ENCODE peak calls at places on chromosomes 13 and 19, in six cellular contexts. P is tibial nerve; W is foreskin fibroblast; N is fibroblast of mammary gland; I is AG04450; H is naive thymus-derived CD4-positive, alpha-beta T cell. J is an unnamed sample.

GRCh38 chr19:56476671-56477428 is at the start of gene ZNF667:
- DNase-seq in I (no peak), H (peak), N (peak), P (no peak), W (peak), J (peak)

GRCh38 chr19:33388817-33389573 is 15.5 kb downstream of the CEBPG start:
- DNase-seq in H (no peak), P (no peak), I (no peak), N (peak), W (peak), J (no peak)

GRCh38 chr13:44191103-44191502 is 182.5 kb upstream of the SERP2 start:
- DNase-seq in P (no peak), I (no peak), W (no peak), N (no peak), H (no peak), J (no peak)

GRCh38 chr13:97179501-97179900 is 42.6 kb upstream of the MBNL2 start:
- DNase-seq in P (no peak), I (no peak), W (no peak), N (no peak), H (no peak), J (peak)

GRCh38 chr19:10467104-10467706 is 36.0 kb downstream of the KEAP1 start:
- DNase-seq in W (no peak), I (no peak), P (no peak), N (no peak), H (no peak), J (no peak)

GRCh38 chr13:44116562-44117315 is 237.0 kb downstream of the LACC1 start:
- DNase-seq in N (no peak), P (no peak), W (peak), H (peak), I (no peak), J (no peak)

GRCh38 chr13:105165449-105166125 is 1369.9 kb downstream of the EFNB2 start:
- DNase-seq in H (no peak), I (no peak), N (no peak), W (no peak), P (no peak), J (no peak)

GRCh38 chr13:43003729-43004128 is 11.7 kb upstream of the EPSTI1 start:
- DNase-seq in N (no peak), H (no peak), I (no peak), P (no peak), W (no peak), J (peak)

GRCh38 chr19:46678110-46678732 is 17.2 kb upstream of the DACT3 start:
- DNase-seq in I (no peak), P (no peak), H (peak), W (peak), N (no peak), J (peak)

GRCh38 chr13:26984337-26984736 is 187.3 kb downstream of the USP12 start:
- DNase-seq in P (no peak), I (no peak), W (no peak), H (no peak), N (no peak), J (no peak)

GRCh38 chr19:50500060-50500752 is 10.8 kb downstream of the JOSD2 start:
- DNase-seq in I (no peak), W (no peak), N (no peak), P (no peak), H (no peak), J (no peak)

GRCh38 chr19:18609717-18610051 is 3.0 kb upstream of the TMEM59L start:
- DNase-seq in W (no peak), N (no peak), I (no peak), H (no peak), P (no peak), J (no peak)

GRCh38 chr19:18611327-18612050 is 1.2 kb upstream of the TMEM59L start:
- DNase-seq in N (no peak), W (no peak), I (no peak), H (no peak), P (no peak), J (no peak)

GRCh38 chr19:18608805-18609716 is 2.5 kb upstream of the CRLF1 start:
- DNase-seq in H (no peak), P (no peak), I (no peak), N (no peak), W (no peak), J (no peak)

GRCh38 chr19:18610556-18611326 is 1.9 kb upstream of the TMEM59L start:
- DNase-seq in I (no peak), H (no peak), P (no peak), W (no peak), N (no peak), J (no peak)

DNA sequence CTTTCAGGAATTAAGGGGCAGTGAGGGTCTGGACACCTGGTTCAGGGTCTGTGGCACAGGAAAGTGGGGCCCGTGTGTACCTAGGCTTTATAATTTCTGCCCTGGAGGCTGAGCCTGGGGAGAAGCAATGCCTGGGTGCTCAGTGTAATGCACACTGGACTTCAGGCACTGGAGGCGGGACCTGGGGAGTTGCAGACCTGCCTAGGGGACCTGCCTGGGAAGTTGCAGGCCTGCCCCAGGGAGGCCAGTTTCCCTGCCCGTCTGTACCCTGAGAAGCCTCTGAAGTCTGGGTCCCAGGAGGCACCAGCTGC is 2.5 kb upstream of the TMEM59L start:
- DNase-seq in H (no peak), I (no peak), N (no peak), W (no peak), P (no peak), J (no peak)
- H3K4me3 ChIP-seq in H (no peak), I (no peak), N (no peak), W (no peak), P (no peak), J (no peak)

GRCh38 chr13:98977568-98978270 is at the start of gene DOCK9:
- DNase-seq in W (peak), P (peak), N (peak), H (no peak), I (no peak), J (no peak)
- H3K4me3 ChIP-seq in W (peak), P (peak), N (peak), H (no peak), I (peak), J (peak)

DNA sequence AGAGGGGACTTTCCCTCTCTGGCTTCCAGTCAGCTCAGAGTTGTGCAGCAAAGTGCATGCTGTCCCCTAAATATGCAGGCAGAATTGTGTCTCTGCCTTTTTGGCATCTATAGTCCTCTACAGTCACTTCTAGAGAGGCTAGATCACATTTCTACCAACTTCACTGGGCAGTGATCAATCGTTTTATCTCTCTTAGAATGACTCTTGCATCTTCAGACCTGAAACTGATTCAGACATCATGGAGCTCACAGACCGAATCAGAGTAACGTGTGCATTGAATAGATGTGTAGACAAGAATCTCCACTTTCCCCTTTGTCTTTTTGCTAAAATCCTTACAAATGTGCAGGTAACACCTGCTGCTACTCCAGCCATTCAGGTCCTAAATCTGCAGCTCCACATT is 6.2 kb downstream of the ZNF253 start:
- DNase-seq in H (no peak), I (no peak), W (no peak), P (no peak), N (no peak), J (no peak)
- H3K4me3 ChIP-seq in H (no peak), I (no peak), W (no peak), P (no peak), N (no peak), J (no peak)

DNA sequence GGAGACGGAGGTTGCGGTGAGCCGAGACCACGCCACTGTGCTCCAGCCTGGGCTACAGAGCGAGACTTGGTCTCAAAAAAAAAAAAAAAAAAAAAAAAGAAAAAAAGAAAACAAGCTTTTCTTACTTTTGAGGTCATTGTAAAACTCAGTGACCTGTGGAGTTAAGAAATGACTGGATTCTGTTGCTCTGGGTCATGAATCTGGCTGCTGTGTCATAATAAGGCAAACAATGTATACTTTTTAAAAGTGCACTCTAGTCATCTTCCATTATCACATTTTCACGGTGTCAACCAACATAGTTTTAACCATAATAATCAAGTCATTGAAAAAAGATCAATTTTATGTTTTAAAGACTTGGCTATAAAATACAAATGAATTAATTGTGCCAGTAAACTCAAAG is 1186.6 kb downstream of the DIAPH3 start:
- DNase-seq in W (no peak), I (no peak), H (no peak), N (no peak), P (no peak), J (no peak)
- H3K4me3 ChIP-seq in W (no peak), I (no peak), H (no peak), N (no peak), P (no peak), J (no peak)

GRCh38 chr13:91904597-91904996 is 506.2 kb downstream of the GPC5 start:
- DNase-seq in H (no peak), P (no peak), N (no peak), W (no peak), I (no peak), J (no peak)

GRCh38 chr13:91907398-91907797 is 509.0 kb downstream of the GPC5 start:
- DNase-seq in N (no peak), P (no peak), I (no peak), H (no peak), W (no peak), J (no peak)

GRCh38 chr13:91904005-91904404 is 505.6 kb downstream of the GPC5 start:
- DNase-seq in I (no peak), N (no peak), P (no peak), W (no peak), H (no peak), J (no peak)

GRCh38 chr13:91909617-91910016 is 511.2 kb downstream of the GPC5 start:
- DNase-seq in H (no peak), P (no peak), I (no peak), N (no peak), W (no peak), J (no peak)
- H3K4me3 ChIP-seq in H (no peak), P (no peak), I (no peak), N (no peak), W (no peak), J (no peak)

DNA sequence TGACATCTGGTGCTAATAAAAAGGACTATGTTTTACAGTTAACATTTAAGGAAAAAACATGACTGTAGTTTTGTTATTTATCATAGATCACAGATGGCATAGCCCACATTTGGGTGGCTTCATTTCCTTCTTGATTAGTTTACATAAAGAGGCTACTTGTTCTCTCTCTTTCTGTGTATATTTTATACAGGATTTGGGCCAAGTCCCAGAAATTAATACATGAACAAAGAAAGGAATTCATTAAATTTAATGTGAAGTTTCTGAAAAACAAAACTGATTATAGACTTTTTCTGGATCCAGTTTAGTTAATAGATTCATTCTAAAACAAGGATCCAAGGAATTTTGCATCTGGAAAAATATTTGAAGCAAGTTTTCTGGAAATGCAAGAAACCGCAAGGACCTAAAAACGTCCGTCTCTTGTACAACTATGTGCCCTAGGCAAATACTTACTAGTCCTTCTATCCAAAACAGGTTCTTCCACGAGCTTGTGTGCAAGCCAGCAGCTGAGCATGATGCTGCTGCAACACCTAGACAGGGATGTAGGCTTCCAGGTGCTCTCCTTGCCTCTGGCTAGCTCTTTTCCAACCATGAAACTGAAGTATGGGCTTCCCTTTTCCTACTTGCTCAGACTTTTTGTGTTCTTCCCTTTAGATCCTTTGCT is 161.4 kb upstream of the STARD13 start:
- DNase-seq in I (no peak), H (no peak), W (peak), N (no peak), P (no peak), J (peak)
- H3K4me3 ChIP-seq in I (no peak), H (no peak), W (no peak), N (no peak), P (no peak), J (no peak)

GRCh38 chr19:3759482-3760254 is 1.8 kb downstream of the APBA3 start:
- DNase-seq in W (peak), N (no peak), I (no peak), P (no peak), H (no peak), J (no peak)
- H3K4me3 ChIP-seq in W (no peak), N (no peak), I (no peak), P (no peak), H (no peak), J (no peak)

GRCh38 chr13:48431987-48432615 is 19.2 kb upstream of the LPAR6 start:
- DNase-seq in N (peak), W (peak), I (no peak), H (no peak), P (no peak), J (peak)
- H3K4me3 ChIP-seq in N (no peak), W (no peak), I (no peak), H (no peak), P (no peak), J (no peak)

DNA sequence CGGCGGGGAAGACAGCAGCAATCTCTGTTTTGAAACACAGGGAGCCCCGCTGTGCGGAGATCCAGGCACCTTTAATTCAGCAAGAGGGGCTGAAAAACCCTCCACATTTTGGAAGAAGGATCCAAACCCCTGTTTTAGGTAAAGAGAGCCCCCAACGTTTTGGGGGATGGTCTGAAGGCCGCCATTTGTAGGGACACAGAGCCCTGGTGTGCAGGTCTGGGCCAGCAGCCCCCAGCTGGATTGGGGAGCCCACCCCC is 3.5 kb upstream of the HOOK2 start:
- DNase-seq in H (no peak), P (no peak), W (no peak), N (no peak), I (no peak), J (no peak)
- H3K4me3 ChIP-seq in H (no peak), P (peak), W (peak), N (peak), I (peak), J (peak)

GRCh38 chr13:40682449-40683240 is 16.2 kb upstream of the FOXO1 start:
- DNase-seq in P (no peak), I (no peak), H (peak), W (peak), N (peak), J (peak)
- H3K4me3 ChIP-seq in P (no peak), I (no peak), H (no peak), W (no peak), N (no peak), J (no peak)